ENCODE peak calls at places on chromosome 12, in eight cellular contexts. D is upper lobe of right lung, C is thoracic aorta, N is keratinocyte, F is heart left ventricle, V is OCI-LY7, P is vagina, A is left lung. B is an unnamed sample.

GRCh38 chr12:26102954-26103353 is 21.9 kb downstream of the BHLHE41 start:
- DNase-seq in P (no peak), F (no peak), A (no peak), D (no peak), N (no peak), V (no peak), C (no peak), B (no peak)

GRCh38 chr12:55718650-55719275 is 1.4 kb upstream of the RDH5 start:
- DNase-seq in N (no peak), A (no peak), C (no peak), F (peak), D (no peak), V (no peak), P (no peak), B (no peak)

GRCh38 chr12:107822356-107822755 is 47.9 kb downstream of the ASCL4 start:
- DNase-seq in A (no peak), F (no peak), V (no peak), C (no peak), N (no peak), D (no peak), P (no peak), B (no peak)

GRCh38 chr12:109677323-109677722 is 36.3 kb upstream of the FAM222A start:
- DNase-seq in C (no peak), A (no peak), F (no peak), V (no peak), N (no peak), D (no peak), P (no peak), B (no peak)

GRCh38 chr12:26317942-26318565 is 122.7 kb downstream of the SSPN start:
- DNase-seq in D (no peak), C (no peak), P (no peak), V (no peak), N (peak), A (no peak), F (no peak), B (no peak)

GRCh38 chr12:9041321-9041720 is 52.0 kb downstream of the KLRG1 start:
- DNase-seq in V (no peak), P (no peak), F (peak), D (no peak), A (no peak), N (no peak), C (no peak), B (peak)

GRCh38 chr12:128823216-128823915 is 392 bp downstream of the SLC15A4 start:
- DNase-seq in C (no peak), D (peak), A (peak), N (no peak), F (peak), P (no peak), V (no peak), B (no peak)

GRCh38 chr12:88570103-88570502 is 10.2 kb downstream of the KITLG start:
- DNase-seq in A (no peak), N (no peak), C (no peak), V (no peak), P (no peak), F (no peak), D (no peak), B (no peak)

GRCh38 chr12:9367201-9367600 is 159.0 kb upstream of the PZP start:
- DNase-seq in V (no peak), P (no peak), C (no peak), D (no peak), F (no peak), A (no peak), N (no peak), B (no peak)

GRCh38 chr12:25251749-25252148 is 1.0 kb upstream of the KRAS start:
- DNase-seq in F (no peak), C (no peak), N (no peak), P (no peak), V (no peak), A (no peak), D (no peak), B (no peak)

GRCh38 chr12:1093166-1093751 is 102.2 kb downstream of the ERC1 start:
- DNase-seq in P (no peak), F (no peak), N (no peak), D (no peak), V (peak), A (no peak), C (no peak), B (peak)

GRCh38 chr12:1787714-1788113 is 32.7 kb upstream of the LRTM2 start:
- DNase-seq in D (no peak), P (no peak), N (no peak), F (no peak), V (no peak), C (no peak), A (no peak), B (no peak)

GRCh38 chr12:108033091-108033490 is 96.0 kb upstream of the WSCD2 start:
- DNase-seq in D (no peak), C (no peak), A (no peak), P (no peak), V (no peak), N (no peak), F (no peak), B (no peak)

GRCh38 chr12:129241852-129242251 is 388.6 kb downstream of the GLT1D1 start:
- DNase-seq in C (no peak), A (no peak), F (no peak), P (no peak), V (no peak), D (no peak), N (no peak), B (no peak)

GRCh38 chr12:124621296-124621660 is 53.9 kb upstream of the NCOR2 start:
- DNase-seq in A (peak), D (peak), P (no peak), N (no peak), C (peak), V (no peak), F (peak), B (no peak)

GRCh38 chr12:121805800-121806555 is 2.2 kb downstream of the SETD1B start:
- DNase-seq in N (no peak), P (no peak), D (no peak), V (no peak), F (no peak), A (peak), C (no peak), B (no peak)

GRCh38 chr12:3432176-3432742 is 58.7 kb upstream of the PRMT8 start:
- DNase-seq in D (no peak), N (no peak), A (no peak), P (no peak), V (peak), F (no peak), C (no peak), B (no peak)

GRCh38 chr12:104605685-104606084 is 148.9 kb downstream of the CHST11 start:
- DNase-seq in P (no peak), A (peak), C (peak), F (peak), N (no peak), V (no peak), D (peak), B (no peak)

GRCh38 chr12:92715625-92716024 is 12.8 kb downstream of the PLEKHG7 start:
- DNase-seq in V (no peak), D (no peak), F (no peak), A (no peak), P (no peak), C (no peak), N (no peak), B (no peak)

GRCh38 chr12:59808317-59808910 is 212.6 kb downstream of the SLC16A7 start:
- DNase-seq in P (no peak), N (no peak), V (peak), D (no peak), A (no peak), F (no peak), C (no peak), B (no peak)

GRCh38 chr12:115572440-115572839 is 705.1 kb downstream of the MED13L start:
- DNase-seq in F (no peak), N (no peak), D (no peak), C (no peak), V (no peak), A (no peak), P (no peak), B (no peak)

GRCh38 chr12:24821691-24822090 is 127.2 kb downstream of the BCAT1 start:
- DNase-seq in V (no peak), F (no peak), P (no peak), D (no peak), C (no peak), A (no peak), N (peak), B (no peak)

GRCh38 chr12:94898388-94898787 is 105.1 kb downstream of the NDUFA12 start:
- DNase-seq in F (no peak), A (no peak), N (no peak), V (no peak), C (no peak), D (no peak), P (no peak), B (no peak)

GRCh38 chr12:110270125-110270962 is 10.7 kb upstream of the ATP2A2 start:
- DNase-seq in F (peak), A (no peak), D (no peak), C (no peak), N (no peak), P (no peak), V (no peak), B (peak)

GRCh38 chr12:62210422-62210821 is 49.8 kb upstream of the USP15 start:
- DNase-seq in N (no peak), F (no peak), D (no peak), C (no peak), A (peak), V (peak), P (no peak), B (peak)

GRCh38 chr12:12506541-12506940 is 56.1 kb downstream of the DUSP16 start:
- DNase-seq in A (no peak), F (peak), D (no peak), V (no peak), C (no peak), N (no peak), P (no peak), B (peak)

GRCh38 chr12:65266408-65266807 is 12.1 kb upstream of the MSRB3 start:
- DNase-seq in P (no peak), V (no peak), A (no peak), N (no peak), C (no peak), F (no peak), D (no peak), B (no peak)

GRCh38 chr12:57213763-57214397 is 2.7 kb upstream of the NXPH4 start:
- DNase-seq in D (no peak), N (no peak), A (no peak), C (no peak), P (no peak), F (no peak), V (no peak), B (no peak)

DNA sequence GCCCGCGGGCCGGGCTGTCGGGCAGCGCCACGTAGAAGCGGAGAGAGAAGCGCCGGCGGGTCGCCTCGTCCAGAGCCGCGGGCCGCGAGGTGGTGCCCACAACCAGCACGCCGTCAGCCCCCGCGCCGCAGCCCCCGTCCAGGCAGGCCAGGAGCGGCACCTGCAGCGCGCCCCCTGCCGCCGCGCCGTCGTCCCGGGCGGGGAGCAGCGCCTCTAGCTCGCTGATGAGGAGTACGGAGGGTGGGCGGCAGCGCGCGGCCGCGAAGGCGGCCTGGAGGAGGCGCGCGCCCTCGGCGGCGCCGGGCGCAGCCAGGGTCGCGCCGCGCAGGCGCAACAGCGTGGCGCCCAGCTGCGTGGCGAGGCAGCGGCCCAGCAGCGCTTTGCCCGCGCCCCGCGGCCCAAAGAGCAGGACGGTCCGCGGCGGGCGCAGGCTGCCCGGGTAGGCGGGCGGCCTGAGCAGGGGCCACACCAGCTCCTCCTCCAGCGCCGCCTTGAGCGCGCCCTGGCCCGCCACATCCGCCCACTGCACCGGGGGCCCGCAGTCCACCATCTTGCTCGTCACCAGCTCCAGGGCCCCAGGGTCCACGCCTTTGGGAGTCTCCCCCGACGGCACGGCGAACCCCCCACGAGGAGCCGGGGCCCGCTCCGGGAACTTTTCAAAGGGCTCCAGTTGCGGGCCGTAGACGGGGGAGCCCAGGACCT is 27.6 kb downstream of the FIGNL2 start:
- DNase-seq in D (peak), F (peak), P (no peak), A (peak), V (no peak), N (no peak), C (no peak), B (no peak)
- TF ChIP-seq CTCF in D (no peak), F (no peak), P (no peak), A (peak), V (peak), N (peak), C (no peak), B (no peak)

GRCh38 chr12:123356159-123356670 is 8.4 kb downstream of the SBNO1 start:
- DNase-seq in C (no peak), D (no peak), N (no peak), F (no peak), A (no peak), P (no peak), V (no peak), B (no peak)
- H3K4me3 ChIP-seq in C (no peak), D (no peak), N (no peak), F (no peak), A (no peak), P (no peak), V (no peak), B (no peak)

DNA sequence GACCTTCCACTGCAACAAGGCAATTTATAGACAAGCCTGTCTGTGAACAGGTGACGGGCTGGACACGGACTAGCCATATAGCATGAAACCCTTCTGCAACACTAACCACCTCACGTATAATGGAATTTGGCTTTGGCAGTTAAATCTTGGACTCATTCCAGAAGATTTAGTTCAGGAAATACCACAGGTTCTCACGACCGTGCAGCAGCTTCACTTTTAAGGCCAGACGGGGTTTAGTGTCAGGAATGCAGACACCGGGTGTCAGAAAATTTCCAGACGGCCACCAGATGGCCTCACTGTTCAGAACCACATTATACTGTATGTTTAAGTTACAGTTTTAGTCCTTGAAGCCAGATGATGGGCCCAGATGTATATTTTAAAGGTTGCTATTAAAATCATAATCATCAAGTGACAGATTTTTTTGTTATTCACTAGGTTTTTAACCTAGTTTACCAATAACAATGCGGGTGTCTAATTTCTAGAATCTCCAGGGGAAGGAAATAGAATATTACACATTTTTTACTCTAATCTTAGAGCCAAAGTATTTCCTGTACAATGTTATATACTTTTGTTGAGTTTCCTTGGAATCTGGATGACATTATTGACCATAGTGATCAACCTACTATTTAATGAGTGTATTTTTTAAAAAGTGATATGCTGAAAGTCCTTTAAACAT is 90.5 kb upstream of the TMPO start:
- DNase-seq in A (no peak), N (peak), P (no peak), F (peak), C (no peak), V (peak), D (no peak), B (peak)
- TF ChIP-seq CTCF in A (peak), N (peak), P (peak), F (peak), C (peak), V (peak), D (peak), B (peak)

DNA sequence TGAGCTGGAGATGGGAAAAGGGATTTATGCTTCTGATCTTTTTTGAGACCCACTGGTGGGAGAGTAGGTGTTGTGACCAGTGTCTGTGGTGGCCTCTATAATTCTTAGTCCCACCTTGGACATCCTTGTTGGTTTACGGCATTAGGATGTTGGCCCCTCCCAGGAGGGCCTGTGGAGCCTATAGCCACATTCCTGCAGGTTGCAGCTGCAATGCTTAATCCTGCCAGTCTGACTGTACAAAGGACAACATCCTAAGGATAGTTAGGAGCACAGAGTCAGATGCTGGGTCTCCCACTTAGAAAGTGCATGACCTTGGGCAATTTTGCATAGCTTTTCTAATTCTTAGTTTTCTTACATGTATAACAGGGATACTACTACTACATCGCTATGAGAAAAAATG is 150.9 kb upstream of the SLC38A2 start:
- DNase-seq in P (no peak), C (no peak), F (no peak), N (no peak), A (no peak), V (no peak), D (no peak), B (no peak)
- H3K4me3 ChIP-seq in P (no peak), C (no peak), F (no peak), N (no peak), A (no peak), V (no peak), D (no peak), B (peak)

GRCh38 chr12:14365294-14366210 is at the start of gene ATF7IP:
- DNase-seq in D (peak), V (peak), A (peak), F (peak), P (peak), N (peak), C (peak), B (peak)

GRCh38 chr12:14369322-14369721 is 3.8 kb downstream of the ATF7IP start:
- DNase-seq in P (no peak), N (no peak), D (no peak), V (no peak), F (no peak), A (no peak), C (no peak), B (no peak)

GRCh38 chr12:14367097-14367661 is 1.7 kb downstream of the ATF7IP start:
- DNase-seq in A (no peak), F (no peak), P (no peak), V (no peak), N (no peak), C (no peak), D (no peak), B (no peak)

GRCh38 chr12:14364583-14365271 is 755 bp upstream of the ATF7IP start:
- DNase-seq in N (no peak), V (no peak), A (no peak), P (no peak), F (no peak), C (no peak), D (no peak), B (no peak)

GRCh38 chr12:14366211-14366762 is 805 bp downstream of the ATF7IP start:
- DNase-seq in P (no peak), A (no peak), F (no peak), C (no peak), D (no peak), N (no peak), V (peak), B (no peak)
- TF ChIP-seq CTCF in P (no peak), A (peak), F (peak), C (no peak), D (peak), N (no peak), V (peak), B (no peak)

B was measured in HFF-Myc.